ENCODE peak calls at places on chromosomes 7 and 10, in eight cellular contexts. Y is astrocyte of the hippocampus, B is A549, P is RPMI8226, N is esophagus squamous epithelium, O is smooth muscle cell of the brain vasculature, G is globus pallidus, K is choroid plexus epithelial cell. F is an unnamed sample.

GRCh38 chr10:17147884-17148494 is 18.4 kb upstream of the CUBN start:
- DNase-seq in P (no peak), K (peak; percentile 96), N (no peak), Y (no peak), B (no peak), G (no peak), O (peak; percentile 36), F (peak; percentile 90)

GRCh38 chr10:117653170-117653515 is 110.6 kb downstream of the EMX2 start:
- DNase-seq in B (peak; percentile 78), O (peak; percentile 61), K (peak; percentile 97), P (no peak), G (no peak), N (no peak), Y (peak; percentile 95), F (peak; percentile 72)

GRCh38 chr7:128110641-128111365 is 79.6 kb upstream of the LRRC4 start:
- DNase-seq in G (no peak), N (no peak), Y (no peak), P (no peak), B (no peak), K (no peak), O (no peak), F (no peak)

GRCh38 chr10:106971411-106971831 is 193.1 kb downstream of the SORCS1 start:
- DNase-seq in N (no peak), O (no peak), P (no peak), Y (peak; percentile 26), K (no peak), B (no peak), G (no peak), F (no peak)

GRCh38 chr10:104434601-104435000 is 81.0 kb downstream of the CFAP58 start:
- DNase-seq in G (no peak), P (no peak), Y (no peak), O (no peak), B (no peak), K (no peak), N (no peak), F (no peak)

GRCh38 chr10:102645741-102646609 is 1.7 kb downstream of the TRIM8 start:
- DNase-seq in N (peak; percentile 76), B (peak; percentile 70), P (peak; percentile 80), O (no peak), Y (peak; percentile 92), K (peak; percentile 95), G (peak; percentile 73), F (peak; percentile 95)

GRCh38 chr10:97914837-97915211 is 65.2 kb downstream of the GOLGA7B start:
- DNase-seq in P (peak; percentile 69), K (peak; percentile 69), Y (peak; percentile 82), O (peak; percentile 3), G (peak; percentile 80), B (peak; percentile 66), N (no peak), F (peak; percentile 58)

GRCh38 chr7:2034291-2035201 is 198.2 kb downstream of the MAD1L1 start:
- DNase-seq in Y (no peak), P (no peak), G (no peak), B (no peak), O (no peak), K (no peak), N (no peak), F (no peak)

GRCh38 chr7:153503093-153503492 is 549.1 kb upstream of the DPP6 start:
- DNase-seq in N (no peak), K (no peak), Y (no peak), G (no peak), O (no peak), B (no peak), P (no peak), F (no peak)

GRCh38 chr7:154553711-154554265 is 449.1 kb downstream of the PAXIP1 start:
- DNase-seq in O (no peak), N (no peak), P (peak; percentile 69), Y (no peak), G (no peak), K (no peak), B (no peak), F (no peak)

GRCh38 chr10:9188022-9188810 is 1133.7 kb downstream of the GATA3 start:
- DNase-seq in P (no peak), B (peak; percentile 6), K (no peak), Y (no peak), G (no peak), O (no peak), N (no peak), F (no peak)

GRCh38 chr10:85100495-85100894 is 772.1 kb downstream of the CCSER2 start:
- DNase-seq in G (no peak), N (no peak), Y (peak; percentile 47), B (no peak), P (no peak), K (peak; percentile 1), O (no peak), F (no peak)

GRCh38 chr10:110803830-110804338 is 67.8 kb upstream of the PDCD4 start:
- DNase-seq in P (no peak), K (peak; percentile 66), N (no peak), B (peak; percentile 50), Y (peak; percentile 50), O (no peak), G (peak; percentile 77), F (peak; percentile 55)

GRCh38 chr7:935321-936130 is 19.0 kb downstream of the ADAP1 start:
- DNase-seq in P (no peak), G (no peak), O (no peak), Y (no peak), B (no peak), K (no peak), N (no peak), F (no peak)

GRCh38 chr7:100539436-100540006 is 518 bp downstream of the AGFG2 start:
- DNase-seq in N (no peak), B (no peak), K (no peak), O (no peak), P (peak; percentile 21), Y (no peak), G (no peak), F (no peak)

GRCh38 chr7:140689199-140690152 is 7.0 kb upstream of the NDUFB2 start:
- DNase-seq in G (no peak), K (no peak), N (no peak), O (no peak), Y (no peak), B (no peak), P (no peak), F (no peak)

GRCh38 chr10:123301077-123301875 is 147.1 kb downstream of the BUB3 start:
- DNase-seq in N (no peak), G (peak; percentile 93), O (no peak), B (no peak), P (no peak), K (no peak), Y (peak; percentile 88), F (peak; percentile 37)

GRCh38 chr10:22219308-22219707 is 1.5 kb upstream of the EBLN1 start:
- DNase-seq in P (no peak), N (no peak), Y (no peak), K (peak; percentile 20), O (no peak), G (no peak), B (no peak), F (no peak)

GRCh38 chr7:49001610-49002033 is 77.3 kb downstream of the CDC14C start:
- DNase-seq in K (peak; percentile 1), G (peak; percentile 1), B (peak; percentile 45), O (no peak), N (no peak), P (peak; percentile 71), Y (peak; percentile 4), F (peak; percentile 0)

GRCh38 chr10:2019803-2020202 is 282.5 kb upstream of the ADARB2 start:
- DNase-seq in K (no peak), B (no peak), G (no peak), P (no peak), O (no peak), N (no peak), Y (no peak), F (no peak)

GRCh38 chr10:129514568-129515451 is 47.8 kb downstream of the MGMT start:
- DNase-seq in O (no peak), K (no peak), P (no peak), B (no peak), G (no peak), N (no peak), Y (no peak), F (no peak)

GRCh38 chr7:134315679-134316538 is 821 bp downstream of the SLC35B4 start:
- DNase-seq in P (peak; percentile 30), N (no peak), O (no peak), B (peak; percentile 42), Y (no peak), K (peak; percentile 51), G (no peak), F (peak; percentile 25)

GRCh38 chr7:95199779-95200558 is 124.4 kb downstream of the PON1 start:
- DNase-seq in N (no peak), G (peak; percentile 85), Y (peak; percentile 81), B (peak; percentile 80), K (peak; percentile 86), O (peak; percentile 56), P (peak; percentile 40), F (peak; percentile 79)

GRCh38 chr7:97601941-97602457 is 129.9 kb upstream of the TAC1 start:
- DNase-seq in P (no peak), Y (no peak), G (no peak), N (no peak), B (no peak), O (no peak), K (no peak), F (no peak)

GRCh38 chr7:75617634-75618234 is 121.0 kb downstream of the HIP1 start:
- DNase-seq in P (peak; percentile 41), K (peak; percentile 50), O (no peak), N (peak; percentile 58), Y (no peak), B (peak; percentile 38), G (peak; percentile 53), F (peak; percentile 69)

GRCh38 chr7:106110885-106111670 is 1.0 kb downstream of the SYPL1 start:
- DNase-seq in B (no peak), P (no peak), N (no peak), Y (no peak), O (no peak), G (peak; percentile 29), K (no peak), F (no peak)

GRCh38 chr10:70381491-70382421 is 669 bp downstream of the LRRC20 start:
- DNase-seq in B (peak; percentile 25), P (peak; percentile 50), Y (peak; percentile 72), K (no peak), N (no peak), O (no peak), G (peak; percentile 34), F (peak; percentile 27)

F was measured in fibroblast of pulmonary artery.